ENCODE peak calls at places on chromosomes 16 and 17, in eight cellular contexts. A is cardiac muscle cell, L is mammary epithelial cell, X is HCT116, U is stomach, S is small intestine, Z is mesenchymal stem cell, D is adipocyte. I is an unnamed sample.

GRCh38 chr17:20157078-20157360 is 147.9 kb downstream of the SPECC1 start:
- DNase-seq in L (no peak), S (peak; percentile 32), D (no peak), X (no peak), U (peak; percentile 35), A (no peak), Z (no peak), I (no peak)

GRCh38 chr16:67801889-67802288 is 4.5 kb downstream of the RANBP10 start:
- DNase-seq in U (no peak), X (no peak), L (no peak), S (no peak), D (no peak), A (no peak), Z (no peak), I (no peak)

GRCh38 chr17:40023590-40024292 is 8.5 kb downstream of the CSF3 start:
- DNase-seq in S (no peak), A (peak; percentile 20), X (no peak), L (no peak), D (peak; percentile 29), Z (no peak), U (peak; percentile 81), I (no peak)

GRCh38 chr16:53213542-53213941 is 158.8 kb downstream of the CHD9 start:
- DNase-seq in U (no peak), L (no peak), Z (no peak), D (no peak), A (no peak), X (no peak), S (no peak), I (no peak)

GRCh38 chr16:52553322-52553721 is 6.4 kb upstream of the TOX3 start:
- DNase-seq in L (no peak), A (no peak), X (no peak), D (no peak), U (no peak), Z (no peak), S (no peak), I (no peak)

GRCh38 chr16:9053006-9053601 is 38.3 kb upstream of the HAPSTR1 start:
- DNase-seq in X (peak; percentile 74), Z (peak; percentile 87), L (peak; percentile 44), U (peak; percentile 43), A (peak; percentile 93), S (peak; percentile 51), D (peak; percentile 64), I (peak; percentile 93)

GRCh38 chr17:38533241-38533640 is 72.5 kb downstream of the SRCIN1 start:
- DNase-seq in D (no peak), U (no peak), Z (no peak), A (no peak), X (no peak), S (no peak), L (no peak), I (no peak)

GRCh38 chr17:30950669-30951399 is 20.0 kb upstream of the RNF135 start:
- DNase-seq in D (peak; percentile 65), X (no peak), A (peak; percentile 93), U (peak; percentile 60), S (peak; percentile 99), L (peak; percentile 69), Z (peak; percentile 84), I (no peak)

GRCh38 chr16:77739493-77739892 is 17.2 kb downstream of the NUDT7 start:
- DNase-seq in L (peak; percentile 48), S (no peak), X (no peak), U (no peak), D (no peak), A (peak; percentile 6), Z (no peak), I (no peak)

GRCh38 chr17:27573971-27574525 is 56.9 kb upstream of the LGALS9 start:
- DNase-seq in U (no peak), S (no peak), L (no peak), A (peak; percentile 71), D (peak; percentile 57), Z (peak; percentile 64), X (no peak), I (no peak)

GRCh38 chr17:46010597-46011186 is 11.6 kb downstream of the STH start:
- DNase-seq in Z (no peak), U (no peak), A (no peak), X (no peak), L (no peak), S (peak; percentile 15), D (no peak), I (no peak)

GRCh38 chr16:73713817-73714495 is 582.7 kb upstream of the PSMD7 start:
- DNase-seq in L (peak; percentile 16), A (peak; percentile 24), S (peak; percentile 25), D (peak; percentile 26), U (no peak), Z (no peak), X (peak; percentile 27), I (no peak)

GRCh38 chr16:51337662-51338061 is 186.6 kb upstream of the SALL1 start:
- DNase-seq in U (no peak), Z (no peak), D (no peak), A (no peak), S (no peak), X (no peak), L (no peak), I (no peak)

GRCh38 chr17:2924211-2924610 is 128.0 kb downstream of the RAP1GAP2 start:
- DNase-seq in S (no peak), X (no peak), D (no peak), Z (no peak), L (peak; percentile 20), A (peak; percentile 43), U (no peak), I (no peak)

GRCh38 chr17:61837175-61838051 is 25.9 kb downstream of the BRIP1 start:
- DNase-seq in A (peak; percentile 85), S (peak; percentile 67), X (peak; percentile 74), L (peak; percentile 37), U (peak; percentile 65), Z (peak; percentile 72), D (peak; percentile 92), I (peak; percentile 27)

GRCh38 chr16:29963021-29963743 is 1.3 kb downstream of the TMEM219 start:
- DNase-seq in D (no peak), A (no peak), X (no peak), U (no peak), S (no peak), Z (no peak), L (no peak), I (no peak)

GRCh38 chr17:68458260-68459029 is 1.1 kb upstream of the WIPI1 start:
- DNase-seq in A (no peak), L (no peak), S (no peak), X (no peak), D (no peak), U (no peak), Z (no peak), I (no peak)

GRCh38 chr16:46688657-46689491 is at the start of gene VPS35:
- DNase-seq in Z (peak; percentile 99), S (peak; percentile 100), X (peak; percentile 97), D (peak; percentile 100), L (peak; percentile 98), U (peak; percentile 100), A (peak; percentile 99), I (peak; percentile 92)

GRCh38 chr16:46687486-46687885 is 1.5 kb downstream of the VPS35 start:
- DNase-seq in X (no peak), S (no peak), A (no peak), D (no peak), L (no peak), Z (no peak), U (no peak), I (no peak)

GRCh38 chr16:46688101-46688656 is 799 bp downstream of the VPS35 start:
- DNase-seq in X (no peak), A (peak; percentile 30), D (peak; percentile 50), S (peak; percentile 73), U (peak; percentile 64), Z (no peak), L (peak; percentile 76), I (no peak)

GRCh38 chr16:46689492-46690280 is at the start of gene ORC6:
- DNase-seq in A (peak; percentile 98), Z (peak; percentile 97), S (peak; percentile 98), U (peak; percentile 98), L (peak; percentile 95), X (peak; percentile 91), D (peak; percentile 99), I (peak; percentile 77)

GRCh38 chr16:46686815-46687473 is 2.0 kb downstream of the VPS35 start:
- DNase-seq in L (no peak), U (no peak), X (no peak), S (no peak), A (no peak), D (no peak), Z (no peak), I (no peak)
- H3K4me3 ChIP-seq in L (peak overlapping the region; percentile 81), U (peak overlapping the region; percentile 93), X (no peak overlapping the region), S (peak overlapping the region; percentile 74), A (peak overlapping the region; percentile 70), D (peak overlapping the region; percentile 97), Z (peak overlapping the region; percentile 85), I (no peak overlapping the region)

DNA sequence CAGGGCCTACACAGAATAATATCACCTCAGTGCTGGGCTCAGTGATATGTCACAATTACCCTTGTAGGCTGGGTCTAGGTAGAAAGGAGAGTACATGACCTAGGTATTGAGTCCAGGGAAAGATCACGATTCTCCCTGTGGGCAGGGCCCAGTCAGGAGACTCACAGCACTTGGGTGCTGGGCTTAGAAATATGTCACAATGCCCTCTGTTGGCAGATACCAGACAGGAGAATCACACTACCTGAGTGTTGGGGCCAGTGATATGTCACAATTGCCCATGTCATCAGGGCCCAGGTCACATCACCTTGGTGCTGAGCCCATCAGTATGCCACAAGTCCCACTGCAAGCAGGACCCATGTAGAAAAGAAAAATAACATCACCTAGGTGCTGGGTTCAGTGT is 2105.5 kb downstream of the TP53TG3F start:
- DNase-seq in S (no peak), L (no peak), A (no peak), D (no peak), Z (no peak), U (no peak), X (no peak), I (no peak)
- H3K9me3 ChIP-seq in S (no peaks in the 10 kb centered on the region), L (peaks cover 9% of the 10 kb centered on the region), A (no peaks in the 10 kb centered on the region), D (no peaks in the 10 kb centered on the region), Z (peaks cover 2% of the 10 kb centered on the region), U (no peaks in the 10 kb centered on the region), X (no peaks in the 10 kb centered on the region), I (peaks cover 33% of the 10 kb centered on the region)

GRCh38 chr16:88846088-88846487 is 10.7 kb downstream of the GALNS start:
- DNase-seq in Z (no peak), D (no peak), L (no peak), U (no peak), A (peak; percentile 5), X (no peak), S (no peak), I (no peak)
- H3K36me3 ChIP-seq in Z (peaks cover 62% of the 10 kb centered on the region), D (peaks cover 8% of the 10 kb centered on the region), L (no peaks in the 10 kb centered on the region), U (peaks cover 73% of the 10 kb centered on the region), A (no peaks in the 10 kb centered on the region), X (no peaks in the 10 kb centered on the region), S (peaks cover 3% of the 10 kb centered on the region), I (no peaks in the 10 kb centered on the region)

GRCh38 chr17:58335061-58335731 is 6.6 kb upstream of the TSPOAP1 start:
- DNase-seq in L (no peak), X (no peak), Z (no peak), D (no peak), U (no peak), S (no peak), A (no peak), I (no peak)

GRCh38 chr17:58335779-58336455 is 7.3 kb upstream of the TSPOAP1 start:
- DNase-seq in S (peak; percentile 68), A (no peak), U (peak; percentile 53), D (no peak), X (no peak), Z (no peak), L (peak; percentile 44), I (no peak)

GRCh38 chr17:58337600-58338453 is 9.2 kb upstream of the TSPOAP1 start:
- DNase-seq in X (no peak), L (no peak), S (peak; percentile 70), D (peak; percentile 21), Z (peak; percentile 86), U (peak; percentile 74), A (peak; percentile 96), I (no peak)

GRCh38 chr17:58337126-58337599 is 8.6 kb upstream of the TSPOAP1 start:
- DNase-seq in Z (no peak), A (no peak), S (no peak), X (no peak), U (no peak), L (no peak), D (no peak), I (no peak)

GRCh38 chr17:58336456-58337094 is 8.0 kb upstream of the TSPOAP1 start:
- DNase-seq in L (no peak), S (no peak), D (no peak), U (no peak), X (no peak), Z (no peak), A (peak; percentile 49), I (no peak)
- H3K4me3 ChIP-seq in L (no peak overlapping the region), S (no peak overlapping the region), D (no peak overlapping the region), U (no peak overlapping the region), X (no peak overlapping the region), Z (no peak overlapping the region), A (no peak overlapping the region), I (no peak overlapping the region)

I was measured in iPS DF 6.9.